ENCODE peak calls at places on chromosomes 2 and 18, in eight cellular contexts. One of them, this sample, is unnamed.

GRCh38 chr2:224023188-224023587 is 15.9 kb downstream of the SERPINE2 start:
- DNase-seq in AG09309: peak; percentile 21
- DNase-seq in left ventricle myocardium superior: no peak
- DNase-seq in Right ventricle myocardium inferior: no peak
- DNase-seq in NCI-H510A treated with DMSO at 0.1 percent for 48 hours: no peak
- DNase-seq in right cardiac atrium: no peak
- DNase-seq in fibroblast of pulmonary artery: peak; percentile 23
- DNase-seq in neural crest cell: no peak
- DNase-seq in this sample: peak; percentile 25

GRCh38 chr2:222169346-222169745 is 129.5 kb downstream of the PAX3 start:
- DNase-seq in AG09309: no peak
- DNase-seq in left ventricle myocardium superior: no peak
- DNase-seq in Right ventricle myocardium inferior: no peak
- DNase-seq in NCI-H510A treated with DMSO at 0.1 percent for 48 hours: no peak
- DNase-seq in right cardiac atrium: no peak
- DNase-seq in fibroblast of pulmonary artery: no peak
- DNase-seq in neural crest cell: no peak
- DNase-seq in this sample: peak; percentile 87

GRCh38 chr18:63904694-63905093 is 3.1 kb upstream of the SERPINB10 start:
- DNase-seq in AG09309: no peak
- DNase-seq in left ventricle myocardium superior: no peak
- DNase-seq in Right ventricle myocardium inferior: no peak
- DNase-seq in NCI-H510A treated with DMSO at 0.1 percent for 48 hours: no peak
- DNase-seq in right cardiac atrium: no peak
- DNase-seq in fibroblast of pulmonary artery: no peak
- DNase-seq in neural crest cell: no peak
- DNase-seq in this sample: no peak

GRCh38 chr2:40016151-40016885 is 237.3 kb upstream of the THUMPD2 start:
- DNase-seq in AG09309: no peak
- DNase-seq in left ventricle myocardium superior: no peak
- DNase-seq in Right ventricle myocardium inferior: no peak
- DNase-seq in NCI-H510A treated with DMSO at 0.1 percent for 48 hours: no peak
- DNase-seq in right cardiac atrium: no peak
- DNase-seq in fibroblast of pulmonary artery: peak; percentile 13
- DNase-seq in neural crest cell: no peak
- DNase-seq in this sample: no peak

GRCh38 chr2:104867351-104868080 is 13.6 kb downstream of the POU3F3 start:
- DNase-seq in AG09309: no peak
- DNase-seq in left ventricle myocardium superior: no peak
- DNase-seq in Right ventricle myocardium inferior: peak; percentile 64
- DNase-seq in NCI-H510A treated with DMSO at 0.1 percent for 48 hours: no peak
- DNase-seq in right cardiac atrium: no peak
- DNase-seq in fibroblast of pulmonary artery: no peak
- DNase-seq in neural crest cell: no peak
- DNase-seq in this sample: peak; percentile 6

GRCh38 chr18:77223653-77224052 is 26.0 kb upstream of the GALR1 start:
- DNase-seq in AG09309: peak; percentile 10
- DNase-seq in left ventricle myocardium superior: no peak
- DNase-seq in Right ventricle myocardium inferior: no peak
- DNase-seq in NCI-H510A treated with DMSO at 0.1 percent for 48 hours: no peak
- DNase-seq in right cardiac atrium: no peak
- DNase-seq in fibroblast of pulmonary artery: peak; percentile 45
- DNase-seq in neural crest cell: no peak
- DNase-seq in this sample: peak; percentile 46

GRCh38 chr2:6777626-6778025 is 88.1 kb downstream of the CMPK2 start:
- DNase-seq in AG09309: no peak
- DNase-seq in left ventricle myocardium superior: no peak
- DNase-seq in Right ventricle myocardium inferior: no peak
- DNase-seq in NCI-H510A treated with DMSO at 0.1 percent for 48 hours: no peak
- DNase-seq in right cardiac atrium: no peak
- DNase-seq in fibroblast of pulmonary artery: no peak
- DNase-seq in neural crest cell: no peak
- DNase-seq in this sample: no peak

GRCh38 chr2:207782238-207783030 is 12.7 kb upstream of the FZD5 start:
- DNase-seq in AG09309: no peak
- DNase-seq in left ventricle myocardium superior: no peak
- DNase-seq in Right ventricle myocardium inferior: no peak
- DNase-seq in NCI-H510A treated with DMSO at 0.1 percent for 48 hours: peak; percentile 29
- DNase-seq in right cardiac atrium: no peak
- DNase-seq in fibroblast of pulmonary artery: no peak
- DNase-seq in neural crest cell: no peak
- DNase-seq in this sample: no peak

GRCh38 chr2:120678926-120679325 is 56.7 kb upstream of the GLI2 start:
- DNase-seq in AG09309: no peak
- DNase-seq in left ventricle myocardium superior: no peak
- DNase-seq in Right ventricle myocardium inferior: no peak
- DNase-seq in NCI-H510A treated with DMSO at 0.1 percent for 48 hours: no peak
- DNase-seq in right cardiac atrium: no peak
- DNase-seq in fibroblast of pulmonary artery: no peak
- DNase-seq in neural crest cell: no peak
- DNase-seq in this sample: no peak

GRCh38 chr2:186256540-186256939 is 229.5 kb upstream of the ZC3H15 start:
- DNase-seq in AG09309: peak; percentile 8
- DNase-seq in left ventricle myocardium superior: no peak
- DNase-seq in Right ventricle myocardium inferior: no peak
- DNase-seq in NCI-H510A treated with DMSO at 0.1 percent for 48 hours: peak; percentile 62
- DNase-seq in right cardiac atrium: no peak
- DNase-seq in fibroblast of pulmonary artery: peak; percentile 66
- DNase-seq in neural crest cell: no peak
- DNase-seq in this sample: peak; percentile 26

GRCh38 chr2:15939854-15940660 is at the start of gene MYCN:
- DNase-seq in AG09309: no peak
- DNase-seq in left ventricle myocardium superior: peak; percentile 53
- DNase-seq in Right ventricle myocardium inferior: no peak
- DNase-seq in NCI-H510A treated with DMSO at 0.1 percent for 48 hours: peak; percentile 59
- DNase-seq in right cardiac atrium: peak; percentile 69
- DNase-seq in fibroblast of pulmonary artery: peak; percentile 42
- DNase-seq in neural crest cell: peak; percentile 85
- DNase-seq in this sample: peak; percentile 6

GRCh38 chr2:71938659-71939587 is 208.7 kb downstream of the CYP26B1 start:
- DNase-seq in AG09309: no peak
- DNase-seq in left ventricle myocardium superior: no peak
- DNase-seq in Right ventricle myocardium inferior: peak; percentile 46
- DNase-seq in NCI-H510A treated with DMSO at 0.1 percent for 48 hours: no peak
- DNase-seq in right cardiac atrium: no peak
- DNase-seq in fibroblast of pulmonary artery: no peak
- DNase-seq in neural crest cell: peak; percentile 0
- DNase-seq in this sample: no peak

GRCh38 chr2:38146302-38146916 is 70.5 kb upstream of the CYP1B1 start:
- DNase-seq in AG09309: peak; percentile 83
- DNase-seq in left ventricle myocardium superior: peak; percentile 53
- DNase-seq in Right ventricle myocardium inferior: no peak
- DNase-seq in NCI-H510A treated with DMSO at 0.1 percent for 48 hours: no peak
- DNase-seq in right cardiac atrium: peak; percentile 70
- DNase-seq in fibroblast of pulmonary artery: peak; percentile 87
- DNase-seq in neural crest cell: no peak
- DNase-seq in this sample: peak; percentile 99

GRCh38 chr2:229003256-229003655 is 267.8 kb downstream of the PID1 start:
- DNase-seq in AG09309: no peak
- DNase-seq in left ventricle myocardium superior: no peak
- DNase-seq in Right ventricle myocardium inferior: no peak
- DNase-seq in NCI-H510A treated with DMSO at 0.1 percent for 48 hours: no peak
- DNase-seq in right cardiac atrium: no peak
- DNase-seq in fibroblast of pulmonary artery: peak; percentile 62
- DNase-seq in neural crest cell: no peak
- DNase-seq in this sample: no peak

GRCh38 chr2:236286866-236287545 is 22.8 kb upstream of the ASB18 start:
- DNase-seq in AG09309: no peak
- DNase-seq in left ventricle myocardium superior: no peak
- DNase-seq in Right ventricle myocardium inferior: no peak
- DNase-seq in NCI-H510A treated with DMSO at 0.1 percent for 48 hours: no peak
- DNase-seq in right cardiac atrium: no peak
- DNase-seq in fibroblast of pulmonary artery: no peak
- DNase-seq in neural crest cell: no peak
- DNase-seq in this sample: peak; percentile 27

GRCh38 chr2:21263622-21264021 is 139.9 kb downstream of the TDRD15 start:
- DNase-seq in AG09309: no peak
- DNase-seq in left ventricle myocardium superior: no peak
- DNase-seq in Right ventricle myocardium inferior: no peak
- DNase-seq in NCI-H510A treated with DMSO at 0.1 percent for 48 hours: no peak
- DNase-seq in right cardiac atrium: no peak
- DNase-seq in fibroblast of pulmonary artery: no peak
- DNase-seq in neural crest cell: no peak
- DNase-seq in this sample: no peak

GRCh38 chr2:204282525-204282924 is 262.8 kb upstream of the PARD3B start:
- DNase-seq in AG09309: no peak
- DNase-seq in left ventricle myocardium superior: no peak
- DNase-seq in Right ventricle myocardium inferior: no peak
- DNase-seq in NCI-H510A treated with DMSO at 0.1 percent for 48 hours: no peak
- DNase-seq in right cardiac atrium: no peak
- DNase-seq in fibroblast of pulmonary artery: no peak
- DNase-seq in neural crest cell: no peak
- DNase-seq in this sample: peak; percentile 4

GRCh38 chr2:28822036-28822435 is 11.4 kb downstream of the SPDYA start:
- DNase-seq in AG09309: no peak
- DNase-seq in left ventricle myocardium superior: no peak
- DNase-seq in Right ventricle myocardium inferior: no peak
- DNase-seq in NCI-H510A treated with DMSO at 0.1 percent for 48 hours: no peak
- DNase-seq in right cardiac atrium: no peak
- DNase-seq in fibroblast of pulmonary artery: no peak
- DNase-seq in neural crest cell: no peak
- DNase-seq in this sample: no peak

GRCh38 chr2:53632714-53633113 is 134.9 kb upstream of the CHAC2 start:
- DNase-seq in AG09309: peak; percentile 37
- DNase-seq in left ventricle myocardium superior: no peak
- DNase-seq in Right ventricle myocardium inferior: no peak
- DNase-seq in NCI-H510A treated with DMSO at 0.1 percent for 48 hours: no peak
- DNase-seq in right cardiac atrium: no peak
- DNase-seq in fibroblast of pulmonary artery: peak; percentile 31
- DNase-seq in neural crest cell: no peak
- DNase-seq in this sample: peak; percentile 90

GRCh38 chr2:120845281-120845680 is 109.6 kb downstream of the GLI2 start:
- DNase-seq in AG09309: no peak
- DNase-seq in left ventricle myocardium superior: peak; percentile 87
- DNase-seq in Right ventricle myocardium inferior: peak; percentile 87
- DNase-seq in NCI-H510A treated with DMSO at 0.1 percent for 48 hours: peak; percentile 10
- DNase-seq in right cardiac atrium: peak; percentile 92
- DNase-seq in fibroblast of pulmonary artery: peak; percentile 40
- DNase-seq in neural crest cell: no peak
- DNase-seq in this sample: no peak

GRCh38 chr2:101516833-101517690 is 42.1 kb upstream of the RFX8 start:
- DNase-seq in AG09309: peak; percentile 83
- DNase-seq in left ventricle myocardium superior: no peak
- DNase-seq in Right ventricle myocardium inferior: no peak
- DNase-seq in NCI-H510A treated with DMSO at 0.1 percent for 48 hours: no peak
- DNase-seq in right cardiac atrium: no peak
- DNase-seq in fibroblast of pulmonary artery: peak; percentile 92
- DNase-seq in neural crest cell: no peak
- DNase-seq in this sample: peak; percentile 99

GRCh38 chr18:51236225-51236624 is 38.7 kb upstream of the MEX3C start:
- DNase-seq in AG09309: peak; percentile 16
- DNase-seq in left ventricle myocardium superior: no peak
- DNase-seq in Right ventricle myocardium inferior: no peak
- DNase-seq in NCI-H510A treated with DMSO at 0.1 percent for 48 hours: no peak
- DNase-seq in right cardiac atrium: no peak
- DNase-seq in fibroblast of pulmonary artery: peak; percentile 92
- DNase-seq in neural crest cell: no peak
- DNase-seq in this sample: peak; percentile 85

GRCh38 chr18:11053293-11053692 is 96.1 kb downstream of the PIEZO2 start:
- DNase-seq in AG09309: no peak
- DNase-seq in left ventricle myocardium superior: no peak
- DNase-seq in Right ventricle myocardium inferior: no peak
- DNase-seq in NCI-H510A treated with DMSO at 0.1 percent for 48 hours: peak; percentile 21
- DNase-seq in right cardiac atrium: no peak
- DNase-seq in fibroblast of pulmonary artery: no peak
- DNase-seq in neural crest cell: no peak
- DNase-seq in this sample: no peak

GRCh38 chr2:120820263-120820884 is 84.7 kb downstream of the GLI2 start:
- DNase-seq in AG09309: no peak
- DNase-seq in left ventricle myocardium superior: peak; percentile 32
- DNase-seq in Right ventricle myocardium inferior: peak; percentile 51
- DNase-seq in NCI-H510A treated with DMSO at 0.1 percent for 48 hours: peak; percentile 70
- DNase-seq in right cardiac atrium: peak; percentile 71
- DNase-seq in fibroblast of pulmonary artery: peak; percentile 58
- DNase-seq in neural crest cell: peak; percentile 20
- DNase-seq in this sample: peak; percentile 82

GRCh38 chr2:83695037-83695436 is 764.0 kb downstream of the SUCLG1 start:
- DNase-seq in AG09309: no peak
- DNase-seq in left ventricle myocardium superior: no peak
- DNase-seq in Right ventricle myocardium inferior: peak; percentile 59
- DNase-seq in NCI-H510A treated with DMSO at 0.1 percent for 48 hours: no peak
- DNase-seq in right cardiac atrium: no peak
- DNase-seq in fibroblast of pulmonary artery: no peak
- DNase-seq in neural crest cell: no peak
- DNase-seq in this sample: no peak

GRCh38 chr2:64637000-64637628 is 16.6 kb downstream of the SERTAD2 start:
- DNase-seq in AG09309: no peak
- DNase-seq in left ventricle myocardium superior: no peak
- DNase-seq in Right ventricle myocardium inferior: peak; percentile 51
- DNase-seq in NCI-H510A treated with DMSO at 0.1 percent for 48 hours: no peak
- DNase-seq in right cardiac atrium: no peak
- DNase-seq in fibroblast of pulmonary artery: no peak
- DNase-seq in neural crest cell: no peak
- DNase-seq in this sample: no peak

GRCh38 chr2:181943411-181944124 is 42.1 kb upstream of the PPP1R1C start:
- DNase-seq in AG09309: no peak
- DNase-seq in left ventricle myocardium superior: no peak
- DNase-seq in Right ventricle myocardium inferior: no peak
- DNase-seq in NCI-H510A treated with DMSO at 0.1 percent for 48 hours: no peak
- DNase-seq in right cardiac atrium: no peak
- DNase-seq in fibroblast of pulmonary artery: no peak
- DNase-seq in neural crest cell: no peak
- DNase-seq in this sample: no peak

GRCh38 chr2:69685321-69686048 is 41.9 kb upstream of the AAK1 start:
- DNase-seq in AG09309: no peak
- DNase-seq in left ventricle myocardium superior: no peak
- DNase-seq in Right ventricle myocardium inferior: no peak
- DNase-seq in NCI-H510A treated with DMSO at 0.1 percent for 48 hours: no peak
- DNase-seq in right cardiac atrium: no peak
- DNase-seq in fibroblast of pulmonary artery: peak; percentile 71
- DNase-seq in neural crest cell: no peak
- DNase-seq in this sample: peak; percentile 69

GRCh38 chr18:2878656-2879330 is 32.0 kb downstream of the EMILIN2 start:
- DNase-seq in AG09309: no peak
- DNase-seq in left ventricle myocardium superior: no peak
- DNase-seq in Right ventricle myocardium inferior: no peak
- DNase-seq in NCI-H510A treated with DMSO at 0.1 percent for 48 hours: no peak
- DNase-seq in right cardiac atrium: no peak
- DNase-seq in fibroblast of pulmonary artery: no peak
- DNase-seq in neural crest cell: no peak
- DNase-seq in this sample: no peak

GRCh38 chr2:98385050-98385699 is 38.9 kb downstream of the CNGA3 start:
- DNase-seq in AG09309: no peak
- DNase-seq in left ventricle myocardium superior: peak; percentile 81
- DNase-seq in Right ventricle myocardium inferior: peak; percentile 83
- DNase-seq in NCI-H510A treated with DMSO at 0.1 percent for 48 hours: peak; percentile 71
- DNase-seq in right cardiac atrium: peak; percentile 87
- DNase-seq in fibroblast of pulmonary artery: peak; percentile 84
- DNase-seq in neural crest cell: peak; percentile 87
- DNase-seq in this sample: peak; percentile 26

GRCh38 chr2:25341753-25342371 is at the start of gene DNMT3A:
- DNase-seq in AG09309: no peak
- DNase-seq in left ventricle myocardium superior: peak; percentile 89
- DNase-seq in Right ventricle myocardium inferior: peak; percentile 89
- DNase-seq in NCI-H510A treated with DMSO at 0.1 percent for 48 hours: peak; percentile 40
- DNase-seq in right cardiac atrium: peak; percentile 92
- DNase-seq in fibroblast of pulmonary artery: peak; percentile 66
- DNase-seq in neural crest cell: peak; percentile 30
- DNase-seq in this sample: peak; percentile 36

GRCh38 chr2:217396165-217396564 is 536.3 kb upstream of the TNP1 start:
- DNase-seq in AG09309: peak; percentile 23
- DNase-seq in left ventricle myocardium superior: no peak
- DNase-seq in Right ventricle myocardium inferior: no peak
- DNase-seq in NCI-H510A treated with DMSO at 0.1 percent for 48 hours: no peak
- DNase-seq in right cardiac atrium: no peak
- DNase-seq in fibroblast of pulmonary artery: no peak
- DNase-seq in neural crest cell: no peak
- DNase-seq in this sample: no peak